ENCODE peak calls at places on chromosomes 2 and 18, in seven cellular contexts. G, V, Y, J, L, F and C are unnamed samples.

GRCh38 chr2:205139822-205140612 is 542.3 kb upstream of the NRP2 start:
- DNase-seq in G (no peak), V (peak), Y (no peak), J (no peak), L (peak), F (no peak), C (peak)

GRCh38 chr2:200042944-200043343 is 87.6 kb downstream of the MAIP1 start:
- DNase-seq in G (peak), V (no peak), Y (no peak), J (no peak), L (no peak), F (no peak), C (no peak)

GRCh38 chr2:66446178-66446860 is 11.4 kb downstream of the MEIS1 start:
- DNase-seq in G (no peak), V (peak), Y (peak), J (peak), L (no peak), F (no peak), C (peak)

GRCh38 chr2:63716146-63716545 is 125.5 kb upstream of the UGP2 start:
- DNase-seq in G (no peak), V (no peak), Y (no peak), J (no peak), L (no peak), F (no peak), C (no peak)

GRCh38 chr2:146523218-146523617 is 1321.6 kb upstream of the ACVR2A start:
- DNase-seq in G (peak), V (no peak), Y (peak), J (peak), L (no peak), F (no peak), C (no peak)

GRCh38 chr2:632471-632870 is 44.7 kb downstream of the TMEM18 start:
- DNase-seq in G (no peak), V (no peak), Y (no peak), J (no peak), L (no peak), F (no peak), C (no peak)

GRCh38 chr2:207503234-207503633 is 26.5 kb upstream of the CREB1 start:
- DNase-seq in G (no peak), V (no peak), Y (no peak), J (peak), L (no peak), F (no peak), C (no peak)

GRCh38 chr2:126792993-126793392 is 105.7 kb upstream of the TEX51 start:
- DNase-seq in G (no peak), V (no peak), Y (no peak), J (no peak), L (no peak), F (no peak), C (no peak)

GRCh38 chr2:223099561-223099960 is 47.6 kb downstream of the KCNE4 start:
- DNase-seq in G (no peak), V (no peak), Y (no peak), J (no peak), L (no peak), F (no peak), C (no peak)

GRCh38 chr18:8097399-8097798 is 511.8 kb upstream of the RAB12 start:
- DNase-seq in G (no peak), V (no peak), Y (no peak), J (no peak), L (no peak), F (no peak), C (no peak)

GRCh38 chr2:78546843-78547242 is 478.7 kb upstream of the REG3G start:
- DNase-seq in G (no peak), V (no peak), Y (no peak), J (no peak), L (no peak), F (no peak), C (no peak)

GRCh38 chr2:100554788-100555407 is 7.9 kb upstream of the PDCL3 start:
- DNase-seq in G (no peak), V (no peak), Y (no peak), J (no peak), L (no peak), F (no peak), C (no peak)

GRCh38 chr2:144403940-144404339 is 116.0 kb downstream of the ZEB2 start:
- DNase-seq in G (no peak), V (no peak), Y (no peak), J (no peak), L (no peak), F (no peak), C (peak)

GRCh38 chr2:70111752-70112591 is 24.7 kb downstream of the PCBP1 start:
- DNase-seq in G (peak), V (peak), Y (no peak), J (peak), L (no peak), F (no peak), C (no peak)

GRCh38 chr2:59985923-59986322 is 567.5 kb downstream of the BCL11A start:
- DNase-seq in G (no peak), V (no peak), Y (no peak), J (no peak), L (no peak), F (no peak), C (no peak)

GRCh38 chr2:23624378-23624777 is 239.4 kb downstream of the KLHL29 start:
- DNase-seq in G (no peak), V (no peak), Y (peak), J (peak), L (no peak), F (no peak), C (peak)
- TF ChIP-seq CTCF in G (peak), V (peak), Y (peak), J (peak), L (peak), F (peak), C (peak)

GRCh38 chr18:33495278-33495677 is 54.8 kb upstream of the CCDC178 start:
- DNase-seq in G (peak), V (peak), Y (peak), J (peak), L (peak), F (no peak), C (peak)
- TF ChIP-seq CTCF in G (peak), V (peak), Y (peak), J (peak), L (peak), F (peak), C (peak)

DNA sequence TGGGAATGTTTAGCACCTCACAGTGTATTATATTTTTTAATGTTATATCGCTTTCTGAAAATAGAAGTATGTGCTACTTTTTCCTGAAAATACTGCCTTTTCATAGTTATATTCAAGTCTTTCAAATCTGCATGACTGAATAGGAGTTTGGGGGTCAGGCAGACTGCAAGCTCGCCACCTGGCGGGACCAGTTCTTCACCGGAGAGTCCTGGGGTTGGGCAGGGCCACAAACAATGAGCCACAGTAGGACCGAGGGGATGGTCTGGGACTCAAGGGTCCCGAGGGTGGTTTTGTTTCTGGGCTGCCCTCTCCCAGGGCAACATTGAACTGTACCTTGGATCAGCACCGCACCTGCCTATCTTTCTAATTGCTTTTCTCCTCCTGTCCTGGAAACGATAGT is 70.6 kb downstream of the VWA3B start:
- DNase-seq in G (no peak), V (no peak), Y (no peak), J (no peak), L (no peak), F (no peak), C (peak)
- TF ChIP-seq CTCF in G (no peak), V (peak), Y (no peak), J (no peak), L (peak), F (no peak), C (no peak)

GRCh38 chr2:149572102-149572953 is 15.2 kb downstream of the MMADHC start:
- DNase-seq in G (no peak), V (peak), Y (no peak), J (no peak), L (no peak), F (no peak), C (no peak)

GRCh38 chr2:149577269-149577668 is 10.3 kb downstream of the MMADHC start:
- DNase-seq in G (no peak), V (no peak), Y (no peak), J (no peak), L (no peak), F (no peak), C (no peak)

GRCh38 chr2:149575742-149576141 is 11.8 kb downstream of the MMADHC start:
- DNase-seq in G (no peak), V (no peak), Y (no peak), J (no peak), L (no peak), F (no peak), C (no peak)

GRCh38 chr2:149575277-149575676 is 12.3 kb downstream of the MMADHC start:
- DNase-seq in G (no peak), V (no peak), Y (no peak), J (no peak), L (no peak), F (no peak), C (no peak)

GRCh38 chr2:149573760-149574159 is 13.8 kb downstream of the MMADHC start:
- DNase-seq in G (peak), V (no peak), Y (no peak), J (peak), L (no peak), F (no peak), C (no peak)
- TF ChIP-seq CTCF in G (peak), V (peak), Y (peak), J (peak), L (peak), F (peak), C (peak)

GRCh38 chr2:239282448-239283287 is 118.2 kb downstream of the HDAC4 start:
- DNase-seq in G (no peak), V (no peak), Y (no peak), J (no peak), L (no peak), F (no peak), C (no peak)

GRCh38 chr2:239283288-239283945 is 117.4 kb downstream of the HDAC4 start:
- DNase-seq in G (no peak), V (no peak), Y (no peak), J (no peak), L (no peak), F (no peak), C (no peak)

GRCh38 chr2:239285071-239285931 is 115.5 kb downstream of the HDAC4 start:
- DNase-seq in G (no peak), V (no peak), Y (no peak), J (peak), L (no peak), F (no peak), C (no peak)

GRCh38 chr2:239285932-239286230 is 114.9 kb downstream of the HDAC4 start:
- DNase-seq in G (no peak), V (no peak), Y (no peak), J (no peak), L (no peak), F (no peak), C (no peak)

DNA sequence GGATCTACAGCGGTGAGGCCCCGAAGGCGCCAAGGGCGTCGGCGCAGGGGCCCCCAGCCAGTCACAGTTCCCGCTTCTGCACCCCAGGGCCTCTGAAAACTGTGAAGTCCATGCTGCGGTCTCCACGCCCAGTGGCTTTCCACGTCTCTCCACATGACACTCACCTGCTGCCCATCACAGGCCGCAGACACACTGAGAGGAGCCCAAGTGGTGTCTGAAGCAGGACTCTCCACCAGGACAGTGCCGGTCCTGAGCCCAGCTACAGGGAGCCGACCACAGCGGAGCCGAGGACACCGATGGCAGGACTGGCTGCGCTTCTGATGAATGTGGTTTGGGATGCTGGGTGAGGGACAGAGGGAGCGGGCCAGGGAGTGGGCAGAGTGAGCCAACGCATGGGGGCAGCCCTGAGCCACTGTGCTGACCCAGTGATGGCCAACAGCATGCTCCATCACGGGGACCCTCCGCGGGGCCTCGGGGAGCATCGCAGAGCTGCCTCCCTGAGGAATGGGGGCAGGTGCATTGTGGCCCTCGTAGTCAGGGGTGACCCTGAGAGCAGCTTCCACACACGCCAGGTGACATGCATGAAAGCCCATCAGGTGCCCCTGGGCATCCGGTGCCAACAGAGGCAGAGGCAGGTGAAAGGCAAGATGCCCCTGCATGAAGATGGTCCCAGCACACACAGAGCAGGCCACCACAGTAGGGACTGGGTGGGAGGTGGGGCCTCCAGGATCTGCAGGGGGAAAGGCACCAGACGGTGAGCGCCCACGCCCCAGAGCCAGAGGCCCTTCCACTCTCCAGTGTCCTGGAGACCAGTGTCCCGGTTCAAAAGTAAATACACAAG is 116.6 kb downstream of the HDAC4 start:
- DNase-seq in G (no peak), V (no peak), Y (no peak), J (no peak), L (no peak), F (no peak), C (peak)
- TF ChIP-seq CTCF in G (no peak), V (no peak), Y (no peak), J (no peak), L (no peak), F (no peak), C (no peak)

GRCh38 chr2:27016801-27017325 is 15.9 kb upstream of the TMEM214 start:
- DNase-seq in G (peak), V (peak), Y (peak), J (peak), L (peak), F (peak), C (peak)

GRCh38 chr2:27010139-27010538 is 22.6 kb upstream of the TMEM214 start:
- DNase-seq in G (no peak), V (no peak), Y (no peak), J (no peak), L (no peak), F (no peak), C (no peak)

GRCh38 chr2:27013738-27014137 is 19.0 kb upstream of the TMEM214 start:
- DNase-seq in G (no peak), V (no peak), Y (no peak), J (no peak), L (no peak), F (no peak), C (no peak)

GRCh38 chr2:27018142-27018541 is 14.6 kb upstream of the TMEM214 start:
- DNase-seq in G (no peak), V (no peak), Y (no peak), J (no peak), L (no peak), F (no peak), C (no peak)

GRCh38 chr2:27014771-27015433 is 17.9 kb upstream of the TMEM214 start:
- DNase-seq in G (no peak), V (no peak), Y (no peak), J (no peak), L (no peak), F (no peak), C (no peak)
- TF ChIP-seq CTCF in G (no peak), V (no peak), Y (no peak), J (no peak), L (no peak), F (no peak), C (no peak)

DNA sequence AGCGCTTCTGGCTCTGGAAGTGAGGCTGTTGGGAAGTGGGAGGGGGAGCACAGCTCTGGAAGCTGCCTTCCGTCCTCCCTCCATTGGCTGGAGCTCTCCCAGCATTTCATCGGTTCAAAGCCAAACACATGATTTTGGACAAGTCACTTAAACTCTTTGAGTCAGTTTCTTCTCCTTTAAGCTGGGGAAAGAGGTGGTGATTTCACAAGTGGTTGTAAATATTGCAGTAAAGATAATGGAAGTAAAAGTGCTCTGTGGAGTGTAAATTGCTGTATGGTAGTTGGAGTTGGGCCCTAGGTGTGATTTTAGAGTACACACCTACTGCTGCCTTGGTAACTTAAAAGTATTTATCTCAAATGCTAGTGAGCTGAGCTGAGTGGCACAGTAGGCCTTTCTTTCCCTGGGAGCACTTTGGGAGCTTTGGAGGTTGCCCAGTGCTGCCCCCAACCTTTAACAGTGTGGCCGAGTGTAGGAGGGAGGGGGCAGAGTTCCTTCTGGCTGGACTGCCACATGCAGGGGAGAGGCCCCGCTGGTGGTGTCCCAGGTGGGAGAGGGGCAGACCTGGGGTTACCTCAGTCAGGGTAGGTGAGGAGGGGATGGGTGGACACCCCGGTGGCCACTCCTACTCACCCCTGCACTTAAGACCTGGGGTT is 54.7 kb downstream of the ASAP2 start:
- DNase-seq in G (no peak), V (no peak), Y (no peak), J (peak), L (no peak), F (no peak), C (no peak)
- TF ChIP-seq CTCF in G (no peak), V (no peak), Y (no peak), J (no peak), L (no peak), F (no peak), C (no peak)

DNA sequence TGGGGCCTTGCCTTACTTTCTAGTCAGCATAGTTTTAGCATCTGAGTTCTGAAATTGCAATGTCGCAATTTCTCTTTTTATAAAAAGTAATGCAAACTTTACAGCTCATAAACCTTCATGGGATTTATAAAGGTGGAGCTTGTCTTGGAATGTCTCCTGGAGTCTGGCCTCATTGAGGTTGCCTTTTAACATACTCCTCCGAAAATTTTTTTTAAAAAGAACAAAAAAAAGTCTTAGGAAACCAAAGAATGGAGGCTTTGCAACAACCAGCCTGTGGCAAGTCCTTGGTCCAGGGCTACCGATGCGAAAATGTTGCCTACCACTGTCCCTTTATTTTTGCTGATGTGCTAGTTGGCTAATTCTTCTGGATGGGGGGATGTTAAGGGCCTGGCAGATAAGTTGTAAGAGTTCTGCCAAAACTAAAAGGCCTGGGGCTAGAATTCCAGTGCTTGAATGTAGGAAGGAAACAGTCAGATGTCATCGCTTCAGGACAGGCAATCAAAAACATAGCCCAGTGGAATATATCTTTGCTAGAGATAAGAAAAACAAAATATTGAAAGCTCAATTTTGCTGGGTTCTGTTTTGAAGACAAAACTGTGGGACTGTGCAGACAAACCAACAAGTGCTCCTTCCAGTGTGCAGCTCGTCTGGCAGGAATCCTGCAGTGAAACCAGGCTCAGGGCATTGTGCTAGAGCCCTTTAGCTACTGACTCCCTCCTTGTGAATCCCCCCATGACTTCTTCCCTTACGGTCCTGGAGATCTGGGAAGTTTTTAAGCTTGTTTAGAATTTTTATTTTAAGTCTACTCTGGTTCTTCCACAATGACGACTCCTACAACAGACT is 212.9 kb downstream of the PIEZO2 start:
- DNase-seq in G (peak), V (no peak), Y (no peak), J (peak), L (no peak), F (no peak), C (no peak)
- TF ChIP-seq CTCF in G (no peak), V (no peak), Y (no peak), J (no peak), L (no peak), F (no peak), C (no peak)

GRCh38 chr18:21112543-21113105 is 1.0 kb upstream of the ROCK1 start:
- DNase-seq in G (peak), V (no peak), Y (no peak), J (peak), L (no peak), F (no peak), C (no peak)

GRCh38 chr18:21110667-21111350 is 804 bp downstream of the ROCK1 start:
- DNase-seq in G (peak), V (peak), Y (peak), J (peak), L (peak), F (no peak), C (peak)

GRCh38 chr18:21109936-21110666 is 1.5 kb downstream of the ROCK1 start:
- DNase-seq in G (peak), V (no peak), Y (no peak), J (no peak), L (no peak), F (no peak), C (no peak)

GRCh38 chr18:21111351-21112139 is at the start of gene ROCK1:
- DNase-seq in G (peak), V (peak), Y (peak), J (peak), L (peak), F (peak), C (peak)

GRCh38 chr18:21112140-21112473 is 494 bp upstream of the ROCK1 start:
- DNase-seq in G (no peak), V (no peak), Y (no peak), J (no peak), L (no peak), F (no peak), C (no peak)
- TF ChIP-seq CTCF in G (no peak), V (no peak), Y (no peak), J (no peak), L (no peak), F (no peak), C (no peak)